ENCODE peak calls at places on chromosomes 3 and 15, in nine cellular contexts. One of them, this sample, is unnamed.

GRCh38 chr3:8848696-8849131 is 79.3 kb upstream of the OXTR start:
- DNase-seq in HCT116: no peak
- DNase-seq in astrocyte of the cerebellum: no peak
- DNase-seq in bronchial epithelial cell: peak; percentile 37
- DNase-seq in AG04450: no peak
- DNase-seq in CD8-positive, alpha-beta T cell: no peak
- DNase-seq in heart right ventricle: no peak
- DNase-seq in uterus: no peak
- DNase-seq in BE2C: no peak
- DNase-seq in this sample: peak; percentile 87

GRCh38 chr15:76168237-76168984 is 108.6 kb downstream of the TMEM266 start:
- DNase-seq in bronchial epithelial cell: no peak
- DNase-seq in AG04450: no peak
- DNase-seq in uterus: no peak
- DNase-seq in BE2C: no peak
- DNase-seq in heart right ventricle: no peak
- DNase-seq in astrocyte of the cerebellum: no peak
- DNase-seq in HCT116: no peak
- DNase-seq in CD8-positive, alpha-beta T cell: no peak
- DNase-seq in this sample: no peak

GRCh38 chr3:148903022-148903442 is 37.9 kb downstream of the CPA3 start:
- DNase-seq in HCT116: no peak
- DNase-seq in heart right ventricle: no peak
- DNase-seq in bronchial epithelial cell: peak; percentile 85
- DNase-seq in uterus: no peak
- DNase-seq in AG04450: no peak
- DNase-seq in CD8-positive, alpha-beta T cell: no peak
- DNase-seq in astrocyte of the cerebellum: no peak
- DNase-seq in BE2C: no peak
- DNase-seq in this sample: no peak

GRCh38 chr3:72310028-72310987 is 525.4 kb upstream of the PROK2 start:
- DNase-seq in AG04450: peak; percentile 39
- DNase-seq in astrocyte of the cerebellum: peak; percentile 11
- DNase-seq in BE2C: peak; percentile 89
- DNase-seq in HCT116: no peak
- DNase-seq in uterus: peak; percentile 42
- DNase-seq in bronchial epithelial cell: no peak
- DNase-seq in heart right ventricle: peak; percentile 43
- DNase-seq in CD8-positive, alpha-beta T cell: no peak
- DNase-seq in this sample: peak; percentile 17

GRCh38 chr15:52877255-52877654 is 87.1 kb upstream of the ONECUT1 start:
- DNase-seq in heart right ventricle: no peak
- DNase-seq in CD8-positive, alpha-beta T cell: no peak
- DNase-seq in HCT116: no peak
- DNase-seq in bronchial epithelial cell: no peak
- DNase-seq in astrocyte of the cerebellum: no peak
- DNase-seq in BE2C: no peak
- DNase-seq in uterus: no peak
- DNase-seq in AG04450: no peak
- DNase-seq in this sample: no peak

GRCh38 chr3:20668411-20668810 is 482.4 kb upstream of the SGO1 start:
- DNase-seq in HCT116: no peak
- DNase-seq in heart right ventricle: no peak
- DNase-seq in CD8-positive, alpha-beta T cell: no peak
- DNase-seq in BE2C: no peak
- DNase-seq in astrocyte of the cerebellum: peak; percentile 18
- DNase-seq in uterus: no peak
- DNase-seq in AG04450: no peak
- DNase-seq in bronchial epithelial cell: no peak
- DNase-seq in this sample: no peak

GRCh38 chr15:23482228-23482627 is 35.2 kb upstream of the GOLGA6L2 start:
- DNase-seq in AG04450: no peak
- DNase-seq in uterus: no peak
- DNase-seq in CD8-positive, alpha-beta T cell: no peak
- DNase-seq in bronchial epithelial cell: no peak
- DNase-seq in HCT116: no peak
- DNase-seq in astrocyte of the cerebellum: no peak
- DNase-seq in heart right ventricle: no peak
- DNase-seq in BE2C: no peak
- DNase-seq in this sample: no peak

GRCh38 chr15:41928637-41929620 is 35.1 kb upstream of the SPTBN5 start:
- DNase-seq in HCT116: no peak
- DNase-seq in AG04450: no peak
- DNase-seq in astrocyte of the cerebellum: no peak
- DNase-seq in BE2C: peak; percentile 56
- DNase-seq in heart right ventricle: peak; percentile 51
- DNase-seq in bronchial epithelial cell: no peak
- DNase-seq in CD8-positive, alpha-beta T cell: no peak
- DNase-seq in uterus: no peak
- DNase-seq in this sample: no peak

GRCh38 chr3:120450261-120450913 is 405 bp downstream of the FSTL1 start:
- DNase-seq in uterus: peak; percentile 39
- DNase-seq in bronchial epithelial cell: no peak
- DNase-seq in HCT116: no peak
- DNase-seq in AG04450: no peak
- DNase-seq in astrocyte of the cerebellum: no peak
- DNase-seq in BE2C: peak; percentile 29
- DNase-seq in CD8-positive, alpha-beta T cell: no peak
- DNase-seq in heart right ventricle: peak; percentile 55
- DNase-seq in this sample: no peak

GRCh38 chr3:188490416-188490815 is 336.5 kb downstream of the LPP start:
- DNase-seq in CD8-positive, alpha-beta T cell: no peak
- DNase-seq in AG04450: no peak
- DNase-seq in uterus: no peak
- DNase-seq in BE2C: no peak
- DNase-seq in HCT116: no peak
- DNase-seq in heart right ventricle: no peak
- DNase-seq in astrocyte of the cerebellum: no peak
- DNase-seq in bronchial epithelial cell: no peak
- DNase-seq in this sample: no peak

GRCh38 chr3:63951492-63951891 is 39.3 kb upstream of the SCAANT1 start:
- DNase-seq in HCT116: no peak
- DNase-seq in BE2C: no peak
- DNase-seq in AG04450: no peak
- DNase-seq in bronchial epithelial cell: no peak
- DNase-seq in astrocyte of the cerebellum: no peak
- DNase-seq in uterus: no peak
- DNase-seq in heart right ventricle: no peak
- DNase-seq in CD8-positive, alpha-beta T cell: no peak
- DNase-seq in this sample: no peak

GRCh38 chr3:58666683-58667082 is at the start of gene FAM3D:
- DNase-seq in AG04450: no peak
- DNase-seq in CD8-positive, alpha-beta T cell: no peak
- DNase-seq in astrocyte of the cerebellum: no peak
- DNase-seq in BE2C: no peak
- DNase-seq in heart right ventricle: no peak
- DNase-seq in HCT116: no peak
- DNase-seq in bronchial epithelial cell: peak; percentile 37
- DNase-seq in uterus: no peak
- DNase-seq in this sample: no peak

GRCh38 chr3:52455283-52456168 is at the start of gene NISCH:
- DNase-seq in astrocyte of the cerebellum: no peak
- DNase-seq in CD8-positive, alpha-beta T cell: peak; percentile 97
- DNase-seq in BE2C: peak; percentile 88
- DNase-seq in uterus: peak; percentile 83
- DNase-seq in AG04450: no peak
- DNase-seq in heart right ventricle: peak; percentile 95
- DNase-seq in bronchial epithelial cell: peak; percentile 38
- DNase-seq in HCT116: peak; percentile 40
- DNase-seq in this sample: no peak

DNA sequence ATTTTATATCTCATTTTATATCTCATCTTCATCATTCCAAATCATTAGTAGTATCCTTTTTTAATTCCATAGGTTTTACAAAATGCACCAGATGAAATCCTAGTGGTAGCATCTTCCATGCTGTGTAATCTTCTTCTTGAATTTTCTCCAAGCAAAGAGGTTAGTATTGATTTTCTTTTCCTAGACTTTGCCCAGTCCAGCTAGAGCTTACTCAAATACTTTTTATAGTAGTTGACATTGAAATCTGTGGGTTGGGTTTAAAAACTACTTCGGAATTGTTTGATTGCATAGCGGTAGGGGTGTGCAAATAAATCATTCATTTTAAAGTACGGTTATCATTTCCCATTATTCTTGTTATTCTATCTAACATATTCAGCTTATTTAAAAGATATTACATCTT is 62.6 kb downstream of the NME9 start:
- DNase-seq in HCT116: no peak
- DNase-seq in bronchial epithelial cell: no peak
- DNase-seq in BE2C: no peak
- DNase-seq in AG04450: no peak
- DNase-seq in uterus: no peak
- DNase-seq in CD8-positive, alpha-beta T cell: no peak
- DNase-seq in heart right ventricle: no peak
- DNase-seq in astrocyte of the cerebellum: no peak
- DNase-seq in this sample: no peak
- TF ChIP-seq CTCF in HCT116: no peak
- TF ChIP-seq CTCF in bronchial epithelial cell: no peak
- TF ChIP-seq CTCF in BE2C: no peak
- TF ChIP-seq CTCF in AG04450: no peak
- TF ChIP-seq CTCF in uterus: no peak
- TF ChIP-seq CTCF in CD8-positive, alpha-beta T cell: no peak
- TF ChIP-seq CTCF in heart right ventricle: no peak
- TF ChIP-seq CTCF in astrocyte of the cerebellum: no peak
- TF ChIP-seq CTCF in this sample: no peak

DNA sequence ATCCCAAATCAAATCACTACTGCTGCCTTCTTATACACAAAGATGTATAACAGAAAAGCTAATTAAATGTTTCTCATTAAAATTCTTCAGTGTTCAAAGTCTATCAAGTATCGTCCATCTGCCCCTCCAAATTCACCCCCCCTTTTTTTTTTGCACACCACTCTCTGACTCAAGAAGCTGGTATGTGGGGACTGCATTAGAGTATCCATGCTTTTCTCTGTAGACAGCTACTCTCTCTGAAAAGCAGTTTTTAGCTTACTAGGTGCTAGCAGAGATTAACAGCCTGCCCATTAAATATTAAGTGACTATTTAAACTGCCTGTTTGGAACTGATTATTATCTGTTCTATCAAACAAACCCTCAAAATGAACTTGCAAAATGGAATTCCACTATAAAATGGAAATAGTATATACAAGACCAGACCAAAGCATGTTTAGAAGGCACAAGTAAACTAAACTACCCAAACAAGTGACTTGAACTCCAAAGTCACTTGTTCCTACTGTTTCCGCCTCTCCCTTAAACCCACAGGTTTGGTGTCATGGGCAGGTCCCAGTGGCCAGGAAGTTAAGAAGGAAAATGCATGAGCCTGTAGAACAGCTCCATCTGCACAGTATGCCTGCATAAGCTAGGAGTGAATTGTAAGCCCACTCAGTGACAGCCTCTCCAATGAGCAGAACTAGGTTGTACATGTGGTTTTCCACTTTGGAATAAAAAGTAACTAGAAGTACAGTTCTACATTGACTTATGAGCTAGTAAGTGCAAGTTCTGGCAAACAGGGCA is 32.5 kb downstream of the GBE1 start:
- DNase-seq in CD8-positive, alpha-beta T cell: no peak
- DNase-seq in bronchial epithelial cell: peak; percentile 37
- DNase-seq in BE2C: no peak
- DNase-seq in astrocyte of the cerebellum: no peak
- DNase-seq in AG04450: no peak
- DNase-seq in HCT116: no peak
- DNase-seq in heart right ventricle: no peak
- DNase-seq in uterus: no peak
- DNase-seq in this sample: no peak
- H3K4me3 ChIP-seq in CD8-positive, alpha-beta T cell: no peak overlapping the region
- H3K4me3 ChIP-seq in bronchial epithelial cell: no peak overlapping the region
- H3K4me3 ChIP-seq in BE2C: no peak overlapping the region
- H3K4me3 ChIP-seq in astrocyte of the cerebellum: no peak overlapping the region
- H3K4me3 ChIP-seq in AG04450: no peak overlapping the region
- H3K4me3 ChIP-seq in HCT116: no peak overlapping the region
- H3K4me3 ChIP-seq in heart right ventricle: no peak overlapping the region
- H3K4me3 ChIP-seq in uterus: no peak overlapping the region
- H3K4me3 ChIP-seq in this sample: no peak overlapping the region

DNA sequence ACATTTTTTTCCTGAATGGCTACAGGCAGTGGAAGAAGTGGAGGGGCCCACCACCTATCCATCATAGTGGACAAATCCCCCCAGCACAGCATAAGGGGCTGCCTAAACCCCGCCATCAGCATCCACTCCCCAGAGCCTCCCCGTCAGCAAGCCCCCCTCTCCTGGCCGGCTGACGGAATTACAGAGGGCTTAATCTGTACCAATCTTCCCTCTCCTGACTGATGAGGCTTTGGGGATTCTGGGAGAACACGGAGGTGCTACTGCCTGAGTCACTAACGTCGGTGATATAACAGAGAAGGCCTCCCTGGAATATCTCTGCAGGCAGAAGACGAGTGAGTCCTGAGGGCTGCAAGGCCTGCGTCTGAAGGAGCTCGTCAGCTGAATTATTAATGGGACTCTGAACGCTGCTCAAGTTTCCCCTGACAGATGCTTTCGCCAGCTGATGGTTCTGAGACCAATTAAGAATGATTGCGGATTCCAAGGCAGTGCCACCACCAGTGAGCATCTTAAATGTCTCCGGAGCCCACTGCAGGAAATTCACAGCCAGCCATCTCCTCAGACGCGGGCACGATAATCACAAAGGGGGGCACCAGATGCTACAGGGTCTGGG is 147.7 kb downstream of the XXYLT1 start:
- DNase-seq in bronchial epithelial cell: no peak
- DNase-seq in CD8-positive, alpha-beta T cell: no peak
- DNase-seq in BE2C: peak; percentile 51
- DNase-seq in AG04450: no peak
- DNase-seq in HCT116: no peak
- DNase-seq in astrocyte of the cerebellum: no peak
- DNase-seq in uterus: no peak
- DNase-seq in heart right ventricle: no peak
- DNase-seq in this sample: no peak
- TF ChIP-seq CTCF in bronchial epithelial cell: no peak
- TF ChIP-seq CTCF in CD8-positive, alpha-beta T cell: no peak
- TF ChIP-seq CTCF in BE2C: peak; percentile 52
- TF ChIP-seq CTCF in AG04450: peak; percentile 33
- TF ChIP-seq CTCF in HCT116: peak; percentile 29
- TF ChIP-seq CTCF in astrocyte of the cerebellum: peak; percentile 46
- TF ChIP-seq CTCF in uterus: no peak
- TF ChIP-seq CTCF in heart right ventricle: no peak
- TF ChIP-seq CTCF in this sample: peak; percentile 62

DNA sequence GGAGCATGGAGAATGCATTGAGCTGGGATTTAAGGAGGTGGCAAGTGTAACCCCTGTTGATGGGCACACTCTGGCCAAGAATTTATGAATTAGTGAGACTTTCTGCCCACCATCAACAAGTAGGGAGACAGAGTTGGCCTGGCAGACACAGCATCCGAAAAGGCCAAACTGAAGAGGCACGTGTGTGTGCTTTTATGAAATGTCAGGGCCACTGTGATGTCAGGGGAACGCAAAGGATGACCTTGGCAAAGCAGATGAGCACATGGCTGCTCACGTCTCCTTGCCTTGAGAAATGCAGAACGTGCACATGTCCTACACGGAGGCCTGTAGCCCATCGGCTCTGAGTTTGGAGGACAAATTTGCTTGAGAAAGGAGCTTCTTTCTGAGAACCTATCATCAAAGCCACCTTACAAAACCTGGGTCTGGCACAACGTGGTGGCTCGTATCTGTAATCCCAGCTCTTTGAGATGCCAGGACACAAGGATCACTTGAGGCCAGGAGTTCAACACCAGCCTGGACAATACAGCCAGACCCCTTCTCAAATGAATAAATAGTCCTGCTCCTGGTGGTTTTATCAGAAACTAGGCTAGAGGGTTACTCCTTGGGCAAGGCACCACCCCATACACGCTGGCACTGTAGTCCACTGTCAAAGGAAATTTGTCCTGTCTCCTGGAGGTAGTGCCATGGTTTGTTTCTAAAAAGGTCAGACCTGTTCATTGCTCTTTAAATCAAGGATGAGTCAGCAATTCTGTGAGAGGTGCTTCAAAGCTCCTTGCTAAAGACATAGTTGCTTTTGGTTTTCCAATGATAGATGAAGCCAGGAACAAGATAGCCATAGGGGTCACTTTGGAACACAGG is 942 bp upstream of the SH3BP5 start:
- DNase-seq in astrocyte of the cerebellum: no peak
- DNase-seq in BE2C: no peak
- DNase-seq in CD8-positive, alpha-beta T cell: no peak
- DNase-seq in uterus: no peak
- DNase-seq in AG04450: no peak
- DNase-seq in bronchial epithelial cell: no peak
- DNase-seq in heart right ventricle: no peak
- DNase-seq in HCT116: no peak
- DNase-seq in this sample: no peak
- H3K4me3 ChIP-seq in astrocyte of the cerebellum: no peak overlapping the region
- H3K4me3 ChIP-seq in BE2C: no peak overlapping the region
- H3K4me3 ChIP-seq in CD8-positive, alpha-beta T cell: peak overlapping the region; percentile 97
- H3K4me3 ChIP-seq in uterus: no peak overlapping the region
- H3K4me3 ChIP-seq in AG04450: no peak overlapping the region
- H3K4me3 ChIP-seq in bronchial epithelial cell: no peak overlapping the region
- H3K4me3 ChIP-seq in heart right ventricle: peak overlapping the region; percentile 97
- H3K4me3 ChIP-seq in HCT116: peak overlapping the region; percentile 92
- H3K4me3 ChIP-seq in this sample: no peak overlapping the region

This sample was measured in AG04449.